ENCODE peak calls at places on chromosomes 7 and 10, in seven cellular contexts. One of them, this sample, is unnamed.

GRCh38 chr7:104208421-104208780 is 588 bp upstream of the ORC5 start:
- DNase-seq in NAMALWA: no peak
- DNase-seq in stimulated activated CD8-positive, alpha-beta memory T cell treated with anti-CD3 and anti-CD28 coated beads, Interleukin-12 subunit alpha, Interleukin-12 subunit beta, amount 100 ng/mL, for 4 hours: no peak
- DNase-seq in CD4-positive, CD25-positive, alpha-beta regulatory T cell: no peak
- DNase-seq in EL: no peak
- DNase-seq in HEK293T: no peak
- DNase-seq in T-helper 17 cell: no peak
- DNase-seq in this sample: no peak

GRCh38 chr10:17212802-17213204 is 11.3 kb upstream of the TRDMT1 start:
- DNase-seq in NAMALWA: no peak
- DNase-seq in stimulated activated CD8-positive, alpha-beta memory T cell treated with anti-CD3 and anti-CD28 coated beads, Interleukin-12 subunit alpha, Interleukin-12 subunit beta, amount 100 ng/mL, for 4 hours: no peak
- DNase-seq in CD4-positive, CD25-positive, alpha-beta regulatory T cell: no peak
- DNase-seq in EL: no peak
- DNase-seq in HEK293T: no peak
- DNase-seq in T-helper 17 cell: no peak
- DNase-seq in this sample: no peak

GRCh38 chr10:122149138-122149606 is 121.9 kb upstream of the BTBD16 start:
- DNase-seq in NAMALWA: no peak
- DNase-seq in stimulated activated CD8-positive, alpha-beta memory T cell treated with anti-CD3 and anti-CD28 coated beads, Interleukin-12 subunit alpha, Interleukin-12 subunit beta, amount 100 ng/mL, for 4 hours: no peak
- DNase-seq in CD4-positive, CD25-positive, alpha-beta regulatory T cell: no peak
- DNase-seq in EL: no peak
- DNase-seq in HEK293T: no peak
- DNase-seq in T-helper 17 cell: no peak
- DNase-seq in this sample: peak

GRCh38 chr10:95221124-95221523 is 27.1 kb downstream of the ACSM6 start:
- DNase-seq in NAMALWA: no peak
- DNase-seq in stimulated activated CD8-positive, alpha-beta memory T cell treated with anti-CD3 and anti-CD28 coated beads, Interleukin-12 subunit alpha, Interleukin-12 subunit beta, amount 100 ng/mL, for 4 hours: no peak
- DNase-seq in CD4-positive, CD25-positive, alpha-beta regulatory T cell: no peak
- DNase-seq in EL: peak
- DNase-seq in HEK293T: no peak
- DNase-seq in T-helper 17 cell: no peak
- DNase-seq in this sample: no peak

GRCh38 chr10:35384265-35384868 is 48.1 kb downstream of the CCNY start:
- DNase-seq in NAMALWA: no peak
- DNase-seq in stimulated activated CD8-positive, alpha-beta memory T cell treated with anti-CD3 and anti-CD28 coated beads, Interleukin-12 subunit alpha, Interleukin-12 subunit beta, amount 100 ng/mL, for 4 hours: no peak
- DNase-seq in CD4-positive, CD25-positive, alpha-beta regulatory T cell: no peak
- DNase-seq in EL: peak
- DNase-seq in HEK293T: no peak
- DNase-seq in T-helper 17 cell: no peak
- DNase-seq in this sample: no peak

GRCh38 chr10:43823237-43823605 is 174.5 kb upstream of the ZNF32 start:
- DNase-seq in NAMALWA: no peak
- DNase-seq in stimulated activated CD8-positive, alpha-beta memory T cell treated with anti-CD3 and anti-CD28 coated beads, Interleukin-12 subunit alpha, Interleukin-12 subunit beta, amount 100 ng/mL, for 4 hours: no peak
- DNase-seq in CD4-positive, CD25-positive, alpha-beta regulatory T cell: no peak
- DNase-seq in EL: no peak
- DNase-seq in HEK293T: no peak
- DNase-seq in T-helper 17 cell: no peak
- DNase-seq in this sample: peak

GRCh38 chr10:44439845-44440244 is 54.9 kb upstream of the CXCL12 start:
- DNase-seq in NAMALWA: no peak
- DNase-seq in stimulated activated CD8-positive, alpha-beta memory T cell treated with anti-CD3 and anti-CD28 coated beads, Interleukin-12 subunit alpha, Interleukin-12 subunit beta, amount 100 ng/mL, for 4 hours: no peak
- DNase-seq in CD4-positive, CD25-positive, alpha-beta regulatory T cell: no peak
- DNase-seq in EL: no peak
- DNase-seq in HEK293T: no peak
- DNase-seq in T-helper 17 cell: no peak
- DNase-seq in this sample: peak

GRCh38 chr10:6162589-6163356 is 40.0 kb upstream of the PFKFB3 start:
- DNase-seq in NAMALWA: peak
- DNase-seq in stimulated activated CD8-positive, alpha-beta memory T cell treated with anti-CD3 and anti-CD28 coated beads, Interleukin-12 subunit alpha, Interleukin-12 subunit beta, amount 100 ng/mL, for 4 hours: no peak
- DNase-seq in CD4-positive, CD25-positive, alpha-beta regulatory T cell: no peak
- DNase-seq in EL: peak
- DNase-seq in HEK293T: peak
- DNase-seq in T-helper 17 cell: no peak
- DNase-seq in this sample: no peak

GRCh38 chr7:76149847-76150691 is 51.6 kb upstream of the SRRM3 start:
- DNase-seq in NAMALWA: no peak
- DNase-seq in stimulated activated CD8-positive, alpha-beta memory T cell treated with anti-CD3 and anti-CD28 coated beads, Interleukin-12 subunit alpha, Interleukin-12 subunit beta, amount 100 ng/mL, for 4 hours: no peak
- DNase-seq in CD4-positive, CD25-positive, alpha-beta regulatory T cell: no peak
- DNase-seq in EL: no peak
- DNase-seq in HEK293T: no peak
- DNase-seq in T-helper 17 cell: no peak
- DNase-seq in this sample: peak

GRCh38 chr7:44290250-44290616 is 35.2 kb downstream of the CAMK2B start:
- DNase-seq in NAMALWA: no peak
- DNase-seq in stimulated activated CD8-positive, alpha-beta memory T cell treated with anti-CD3 and anti-CD28 coated beads, Interleukin-12 subunit alpha, Interleukin-12 subunit beta, amount 100 ng/mL, for 4 hours: no peak
- DNase-seq in CD4-positive, CD25-positive, alpha-beta regulatory T cell: no peak
- DNase-seq in EL: no peak
- DNase-seq in HEK293T: no peak
- DNase-seq in T-helper 17 cell: no peak
- DNase-seq in this sample: no peak

GRCh38 chr10:60677541-60678129 is 100.6 kb upstream of the CDK1 start:
- DNase-seq in NAMALWA: no peak
- DNase-seq in stimulated activated CD8-positive, alpha-beta memory T cell treated with anti-CD3 and anti-CD28 coated beads, Interleukin-12 subunit alpha, Interleukin-12 subunit beta, amount 100 ng/mL, for 4 hours: no peak
- DNase-seq in CD4-positive, CD25-positive, alpha-beta regulatory T cell: no peak
- DNase-seq in EL: no peak
- DNase-seq in HEK293T: no peak
- DNase-seq in T-helper 17 cell: no peak
- DNase-seq in this sample: no peak

GRCh38 chr10:80513106-80513505 is 24.6 kb upstream of the SH2D4B start:
- DNase-seq in NAMALWA: no peak
- DNase-seq in stimulated activated CD8-positive, alpha-beta memory T cell treated with anti-CD3 and anti-CD28 coated beads, Interleukin-12 subunit alpha, Interleukin-12 subunit beta, amount 100 ng/mL, for 4 hours: no peak
- DNase-seq in CD4-positive, CD25-positive, alpha-beta regulatory T cell: no peak
- DNase-seq in EL: no peak
- DNase-seq in HEK293T: no peak
- DNase-seq in T-helper 17 cell: no peak
- DNase-seq in this sample: no peak

GRCh38 chr10:68327889-68328786 is 3.7 kb upstream of the HNRNPH3 start:
- DNase-seq in NAMALWA: peak
- DNase-seq in stimulated activated CD8-positive, alpha-beta memory T cell treated with anti-CD3 and anti-CD28 coated beads, Interleukin-12 subunit alpha, Interleukin-12 subunit beta, amount 100 ng/mL, for 4 hours: no peak
- DNase-seq in CD4-positive, CD25-positive, alpha-beta regulatory T cell: peak
- DNase-seq in EL: peak
- DNase-seq in HEK293T: peak
- DNase-seq in T-helper 17 cell: no peak
- DNase-seq in this sample: peak

This sample was measured in GM03348.